ENCODE peak calls at places on chromosome 14, in six cellular contexts. R is stimulated activated effector memory CD8-positive, alpha-beta T cell treated with anti-CD3 and anti-CD28 coated beads, Interleukin-12 subunit alpha, Interleukin-12 subunit beta, amount 100 ng/mL, for 72 hours; A is mesendoderm; H is right cardiac atrium; Q is amniotic stem cell; E is activated naive CD8-positive, alpha-beta T cell treated with anti-CD3 and anti-CD28 coated beads, Interleukin-2, amount 50 U/mL, for 24 hours. F is an unnamed sample.
A peak's percentile ranks its signal among the peaks of the same experiment; 100 is the strongest.

GRCh38 chr14:100552524-100553125 is 34.6 kb downstream of the BEGAIN start:
- DNase-seq in R (no peak), E (no peak), H (no peak), Q (no peak), A (no peak), F (no peak)

GRCh38 chr14:90660865-90661570 is 155.2 kb downstream of the TTC7B start:
- DNase-seq in R (no peak), A (no peak), H (no peak), Q (no peak), E (no peak), F (peak; percentile 69)

GRCh38 chr14:103662591-103662990 is 33.6 kb downstream of the KLC1 start:
- DNase-seq in Q (no peak), A (no peak), H (no peak), E (no peak), R (no peak), F (no peak)

GRCh38 chr14:75714993-75715392 is 53.9 kb downstream of the TTLL5 start:
- DNase-seq in A (no peak), E (no peak), Q (no peak), R (no peak), H (no peak), F (no peak)

GRCh38 chr14:29521526-29522137 is 406.0 kb downstream of the PRKD1 start:
- DNase-seq in Q (no peak), A (peak; percentile 60), E (peak; percentile 3), R (no peak), H (no peak), F (no peak)

GRCh38 chr14:30275604-30276003 is 283.4 kb upstream of the G2E3 start:
- DNase-seq in A (no peak), Q (no peak), R (no peak), H (no peak), E (no peak), F (no peak)

GRCh38 chr14:99261916-99262787 is 9.8 kb downstream of the BCL11B start:
- DNase-seq in H (no peak), A (no peak), R (no peak), Q (no peak), E (peak; percentile 70), F (no peak)

GRCh38 chr14:42428996-42429395 is 822.3 kb downstream of the LRFN5 start:
- DNase-seq in A (no peak), H (no peak), R (no peak), Q (no peak), E (peak; percentile 3), F (no peak)

GRCh38 chr14:103109789-103110415 is 13.4 kb upstream of the TNFAIP2 start:
- DNase-seq in A (peak; percentile 93), E (no peak), Q (no peak), R (no peak), H (peak; percentile 64), F (peak; percentile 65)